ENCODE peak calls at places on chromosome 20, in eight cellular contexts. One of them, this sample, is unnamed.

GRCh38 chr20:14687317-14687716 is 349.9 kb upstream of the FLRT3 start:
- DNase-seq in cardiac fibroblast: no peak
- DNase-seq in stimulated activated CD4-positive, alpha-beta T cell treated with anti-CD3 and anti-CD28 coated beads, Interleukin-15, amount 100 ng/mL, for 24 hours: no peak
- DNase-seq in GDM1: no peak
- DNase-seq in Panc1: no peak
- DNase-seq in anterior cingulate cortex: no peak
- DNase-seq in stimulated activated naive CD8-positive, alpha-beta T cell treated with anti-CD3 and anti-CD28 coated beads, Interleukin-15, Interleukin-2, amounts not matched to agents 100 U/mL and 50 U/mL, for 24 hours: no peak
- DNase-seq in left cardiac atrium: no peak
- DNase-seq in this sample: no peak

GRCh38 chr20:11935754-11936551 is 18.3 kb downstream of the BTBD3 start:
- DNase-seq in Panc1: no peak
- DNase-seq in cardiac fibroblast: no peak
- DNase-seq in stimulated activated naive CD8-positive, alpha-beta T cell treated with anti-CD3 and anti-CD28 coated beads, Interleukin-15, Interleukin-2, amounts not matched to agents 100 U/mL and 50 U/mL, for 24 hours: no peak
- DNase-seq in stimulated activated CD4-positive, alpha-beta T cell treated with anti-CD3 and anti-CD28 coated beads, Interleukin-15, amount 100 ng/mL, for 24 hours: no peak
- DNase-seq in left cardiac atrium: no peak
- DNase-seq in anterior cingulate cortex: no peak
- DNase-seq in GDM1: no peak
- DNase-seq in this sample: no peak

GRCh38 chr20:50111120-50111828 is 1.7 kb downstream of the UBE2V1 start:
- DNase-seq in anterior cingulate cortex: no peak
- DNase-seq in GDM1: no peak
- DNase-seq in cardiac fibroblast: peak
- DNase-seq in stimulated activated naive CD8-positive, alpha-beta T cell treated with anti-CD3 and anti-CD28 coated beads, Interleukin-15, Interleukin-2, amounts not matched to agents 100 U/mL and 50 U/mL, for 24 hours: peak
- DNase-seq in left cardiac atrium: no peak
- DNase-seq in stimulated activated CD4-positive, alpha-beta T cell treated with anti-CD3 and anti-CD28 coated beads, Interleukin-15, amount 100 ng/mL, for 24 hours: peak
- DNase-seq in Panc1: no peak
- DNase-seq in this sample: no peak

GRCh38 chr20:37357481-37358365 is 11.8 kb downstream of the SRC start:
- DNase-seq in left cardiac atrium: no peak
- DNase-seq in stimulated activated naive CD8-positive, alpha-beta T cell treated with anti-CD3 and anti-CD28 coated beads, Interleukin-15, Interleukin-2, amounts not matched to agents 100 U/mL and 50 U/mL, for 24 hours: no peak
- DNase-seq in anterior cingulate cortex: no peak
- DNase-seq in GDM1: peak
- DNase-seq in Panc1: no peak
- DNase-seq in cardiac fibroblast: no peak
- DNase-seq in stimulated activated CD4-positive, alpha-beta T cell treated with anti-CD3 and anti-CD28 coated beads, Interleukin-15, amount 100 ng/mL, for 24 hours: no peak
- DNase-seq in this sample: no peak

GRCh38 chr20:58161192-58161591 is 67.3 kb downstream of the ANKRD60 start:
- DNase-seq in Panc1: no peak
- DNase-seq in left cardiac atrium: no peak
- DNase-seq in stimulated activated CD4-positive, alpha-beta T cell treated with anti-CD3 and anti-CD28 coated beads, Interleukin-15, amount 100 ng/mL, for 24 hours: no peak
- DNase-seq in stimulated activated naive CD8-positive, alpha-beta T cell treated with anti-CD3 and anti-CD28 coated beads, Interleukin-15, Interleukin-2, amounts not matched to agents 100 U/mL and 50 U/mL, for 24 hours: no peak
- DNase-seq in cardiac fibroblast: no peak
- DNase-seq in GDM1: no peak
- DNase-seq in anterior cingulate cortex: no peak
- DNase-seq in this sample: no peak

GRCh38 chr20:25015986-25016385 is 23.4 kb upstream of the APMAP start:
- DNase-seq in GDM1: no peak
- DNase-seq in stimulated activated CD4-positive, alpha-beta T cell treated with anti-CD3 and anti-CD28 coated beads, Interleukin-15, amount 100 ng/mL, for 24 hours: no peak
- DNase-seq in left cardiac atrium: peak
- DNase-seq in cardiac fibroblast: no peak
- DNase-seq in anterior cingulate cortex: no peak
- DNase-seq in stimulated activated naive CD8-positive, alpha-beta T cell treated with anti-CD3 and anti-CD28 coated beads, Interleukin-15, Interleukin-2, amounts not matched to agents 100 U/mL and 50 U/mL, for 24 hours: no peak
- DNase-seq in Panc1: no peak
- DNase-seq in this sample: peak

GRCh38 chr20:37345339-37346231 is at the start of gene SRC:
- DNase-seq in GDM1: no peak
- DNase-seq in left cardiac atrium: peak
- DNase-seq in stimulated activated CD4-positive, alpha-beta T cell treated with anti-CD3 and anti-CD28 coated beads, Interleukin-15, amount 100 ng/mL, for 24 hours: peak
- DNase-seq in anterior cingulate cortex: peak
- DNase-seq in Panc1: no peak
- DNase-seq in cardiac fibroblast: peak
- DNase-seq in stimulated activated naive CD8-positive, alpha-beta T cell treated with anti-CD3 and anti-CD28 coated beads, Interleukin-15, Interleukin-2, amounts not matched to agents 100 U/mL and 50 U/mL, for 24 hours: peak
- DNase-seq in this sample: peak

GRCh38 chr20:59173938-59174496 is 10.4 kb downstream of the ZNF831 start:
- DNase-seq in GDM1: no peak
- DNase-seq in anterior cingulate cortex: no peak
- DNase-seq in Panc1: no peak
- DNase-seq in cardiac fibroblast: no peak
- DNase-seq in left cardiac atrium: no peak
- DNase-seq in stimulated activated CD4-positive, alpha-beta T cell treated with anti-CD3 and anti-CD28 coated beads, Interleukin-15, amount 100 ng/mL, for 24 hours: no peak
- DNase-seq in stimulated activated naive CD8-positive, alpha-beta T cell treated with anti-CD3 and anti-CD28 coated beads, Interleukin-15, Interleukin-2, amounts not matched to agents 100 U/mL and 50 U/mL, for 24 hours: no peak
- DNase-seq in this sample: no peak

GRCh38 chr20:62237772-62238568 is at the start of gene OSBPL2:
- DNase-seq in cardiac fibroblast: peak
- DNase-seq in anterior cingulate cortex: peak
- DNase-seq in left cardiac atrium: peak
- DNase-seq in Panc1: peak
- DNase-seq in stimulated activated naive CD8-positive, alpha-beta T cell treated with anti-CD3 and anti-CD28 coated beads, Interleukin-15, Interleukin-2, amounts not matched to agents 100 U/mL and 50 U/mL, for 24 hours: peak
- DNase-seq in GDM1: peak
- DNase-seq in stimulated activated CD4-positive, alpha-beta T cell treated with anti-CD3 and anti-CD28 coated beads, Interleukin-15, amount 100 ng/mL, for 24 hours: peak
- DNase-seq in this sample: peak

GRCh38 chr20:56411759-56412472 is at the start of gene CASS4:
- DNase-seq in left cardiac atrium: peak
- DNase-seq in GDM1: peak
- DNase-seq in Panc1: no peak
- DNase-seq in stimulated activated CD4-positive, alpha-beta T cell treated with anti-CD3 and anti-CD28 coated beads, Interleukin-15, amount 100 ng/mL, for 24 hours: no peak
- DNase-seq in cardiac fibroblast: peak
- DNase-seq in anterior cingulate cortex: no peak
- DNase-seq in stimulated activated naive CD8-positive, alpha-beta T cell treated with anti-CD3 and anti-CD28 coated beads, Interleukin-15, Interleukin-2, amounts not matched to agents 100 U/mL and 50 U/mL, for 24 hours: peak
- DNase-seq in this sample: no peak

GRCh38 chr20:63097336-63097831 is 90.6 kb upstream of the BHLHE23 start:
- DNase-seq in Panc1: no peak
- DNase-seq in stimulated activated naive CD8-positive, alpha-beta T cell treated with anti-CD3 and anti-CD28 coated beads, Interleukin-15, Interleukin-2, amounts not matched to agents 100 U/mL and 50 U/mL, for 24 hours: no peak
- DNase-seq in stimulated activated CD4-positive, alpha-beta T cell treated with anti-CD3 and anti-CD28 coated beads, Interleukin-15, amount 100 ng/mL, for 24 hours: no peak
- DNase-seq in cardiac fibroblast: no peak
- DNase-seq in anterior cingulate cortex: no peak
- DNase-seq in GDM1: no peak
- DNase-seq in left cardiac atrium: peak
- DNase-seq in this sample: peak

GRCh38 chr20:33000802-33001466 is 3.3 kb downstream of the SUN5 start:
- DNase-seq in cardiac fibroblast: no peak
- DNase-seq in stimulated activated naive CD8-positive, alpha-beta T cell treated with anti-CD3 and anti-CD28 coated beads, Interleukin-15, Interleukin-2, amounts not matched to agents 100 U/mL and 50 U/mL, for 24 hours: no peak
- DNase-seq in GDM1: no peak
- DNase-seq in anterior cingulate cortex: no peak
- DNase-seq in left cardiac atrium: no peak
- DNase-seq in stimulated activated CD4-positive, alpha-beta T cell treated with anti-CD3 and anti-CD28 coated beads, Interleukin-15, amount 100 ng/mL, for 24 hours: no peak
- DNase-seq in Panc1: no peak
- DNase-seq in this sample: no peak

GRCh38 chr20:33666293-33667244 is at the start of gene ACTL10:
- DNase-seq in GDM1: peak
- DNase-seq in stimulated activated naive CD8-positive, alpha-beta T cell treated with anti-CD3 and anti-CD28 coated beads, Interleukin-15, Interleukin-2, amounts not matched to agents 100 U/mL and 50 U/mL, for 24 hours: peak
- DNase-seq in left cardiac atrium: peak
- DNase-seq in anterior cingulate cortex: peak
- DNase-seq in Panc1: no peak
- DNase-seq in stimulated activated CD4-positive, alpha-beta T cell treated with anti-CD3 and anti-CD28 coated beads, Interleukin-15, amount 100 ng/mL, for 24 hours: peak
- DNase-seq in cardiac fibroblast: peak
- DNase-seq in this sample: peak

GRCh38 chr20:43846516-43846905 is 68.1 kb upstream of the TOX2 start:
- DNase-seq in GDM1: no peak
- DNase-seq in Panc1: no peak
- DNase-seq in stimulated activated naive CD8-positive, alpha-beta T cell treated with anti-CD3 and anti-CD28 coated beads, Interleukin-15, Interleukin-2, amounts not matched to agents 100 U/mL and 50 U/mL, for 24 hours: no peak
- DNase-seq in left cardiac atrium: no peak
- DNase-seq in stimulated activated CD4-positive, alpha-beta T cell treated with anti-CD3 and anti-CD28 coated beads, Interleukin-15, amount 100 ng/mL, for 24 hours: no peak
- DNase-seq in cardiac fibroblast: no peak
- DNase-seq in anterior cingulate cortex: no peak
- DNase-seq in this sample: no peak

GRCh38 chr20:59945175-59945574 is 5.0 kb downstream of the FAM217B start:
- DNase-seq in left cardiac atrium: no peak
- DNase-seq in anterior cingulate cortex: no peak
- DNase-seq in stimulated activated naive CD8-positive, alpha-beta T cell treated with anti-CD3 and anti-CD28 coated beads, Interleukin-15, Interleukin-2, amounts not matched to agents 100 U/mL and 50 U/mL, for 24 hours: no peak
- DNase-seq in cardiac fibroblast: peak
- DNase-seq in Panc1: no peak
- DNase-seq in stimulated activated CD4-positive, alpha-beta T cell treated with anti-CD3 and anti-CD28 coated beads, Interleukin-15, amount 100 ng/mL, for 24 hours: no peak
- DNase-seq in GDM1: no peak
- DNase-seq in this sample: no peak

GRCh38 chr20:17615645-17616479 is 46.0 kb downstream of the DSTN start:
- DNase-seq in anterior cingulate cortex: no peak
- DNase-seq in Panc1: no peak
- DNase-seq in GDM1: no peak
- DNase-seq in left cardiac atrium: no peak
- DNase-seq in stimulated activated CD4-positive, alpha-beta T cell treated with anti-CD3 and anti-CD28 coated beads, Interleukin-15, amount 100 ng/mL, for 24 hours: no peak
- DNase-seq in cardiac fibroblast: no peak
- DNase-seq in stimulated activated naive CD8-positive, alpha-beta T cell treated with anti-CD3 and anti-CD28 coated beads, Interleukin-15, Interleukin-2, amounts not matched to agents 100 U/mL and 50 U/mL, for 24 hours: no peak
- DNase-seq in this sample: peak

GRCh38 chr20:19433371-19434316 is 221.2 kb downstream of the SLC24A3 start:
- DNase-seq in Panc1: no peak
- DNase-seq in stimulated activated CD4-positive, alpha-beta T cell treated with anti-CD3 and anti-CD28 coated beads, Interleukin-15, amount 100 ng/mL, for 24 hours: no peak
- DNase-seq in stimulated activated naive CD8-positive, alpha-beta T cell treated with anti-CD3 and anti-CD28 coated beads, Interleukin-15, Interleukin-2, amounts not matched to agents 100 U/mL and 50 U/mL, for 24 hours: no peak
- DNase-seq in GDM1: no peak
- DNase-seq in cardiac fibroblast: peak
- DNase-seq in left cardiac atrium: no peak
- DNase-seq in anterior cingulate cortex: no peak
- DNase-seq in this sample: no peak

GRCh38 chr20:38091447-38092216 is 58.1 kb downstream of the RPRD1B start:
- DNase-seq in GDM1: no peak
- DNase-seq in Panc1: no peak
- DNase-seq in stimulated activated naive CD8-positive, alpha-beta T cell treated with anti-CD3 and anti-CD28 coated beads, Interleukin-15, Interleukin-2, amounts not matched to agents 100 U/mL and 50 U/mL, for 24 hours: no peak
- DNase-seq in cardiac fibroblast: no peak
- DNase-seq in stimulated activated CD4-positive, alpha-beta T cell treated with anti-CD3 and anti-CD28 coated beads, Interleukin-15, amount 100 ng/mL, for 24 hours: no peak
- DNase-seq in anterior cingulate cortex: no peak
- DNase-seq in left cardiac atrium: no peak
- DNase-seq in this sample: peak

GRCh38 chr20:43662943-43663655 is 3.8 kb upstream of the MYBL2 start:
- DNase-seq in stimulated activated CD4-positive, alpha-beta T cell treated with anti-CD3 and anti-CD28 coated beads, Interleukin-15, amount 100 ng/mL, for 24 hours: no peak
- DNase-seq in anterior cingulate cortex: no peak
- DNase-seq in Panc1: no peak
- DNase-seq in GDM1: no peak
- DNase-seq in stimulated activated naive CD8-positive, alpha-beta T cell treated with anti-CD3 and anti-CD28 coated beads, Interleukin-15, Interleukin-2, amounts not matched to agents 100 U/mL and 50 U/mL, for 24 hours: no peak
- DNase-seq in left cardiac atrium: no peak
- DNase-seq in cardiac fibroblast: no peak
- DNase-seq in this sample: peak

GRCh38 chr20:40706977-40707582 is 18.0 kb upstream of the MAFB start:
- DNase-seq in cardiac fibroblast: no peak
- DNase-seq in left cardiac atrium: no peak
- DNase-seq in stimulated activated naive CD8-positive, alpha-beta T cell treated with anti-CD3 and anti-CD28 coated beads, Interleukin-15, Interleukin-2, amounts not matched to agents 100 U/mL and 50 U/mL, for 24 hours: no peak
- DNase-seq in Panc1: no peak
- DNase-seq in anterior cingulate cortex: no peak
- DNase-seq in GDM1: no peak
- DNase-seq in stimulated activated CD4-positive, alpha-beta T cell treated with anti-CD3 and anti-CD28 coated beads, Interleukin-15, amount 100 ng/mL, for 24 hours: no peak
- DNase-seq in this sample: no peak

GRCh38 chr20:48729538-48729937 is 98.3 kb downstream of the PREX1 start:
- DNase-seq in left cardiac atrium: no peak
- DNase-seq in Panc1: no peak
- DNase-seq in stimulated activated CD4-positive, alpha-beta T cell treated with anti-CD3 and anti-CD28 coated beads, Interleukin-15, amount 100 ng/mL, for 24 hours: no peak
- DNase-seq in anterior cingulate cortex: no peak
- DNase-seq in stimulated activated naive CD8-positive, alpha-beta T cell treated with anti-CD3 and anti-CD28 coated beads, Interleukin-15, Interleukin-2, amounts not matched to agents 100 U/mL and 50 U/mL, for 24 hours: no peak
- DNase-seq in GDM1: no peak
- DNase-seq in cardiac fibroblast: no peak
- DNase-seq in this sample: no peak

GRCh38 chr20:10240655-10241054 is 22.0 kb downstream of the SNAP25 start:
- DNase-seq in cardiac fibroblast: no peak
- DNase-seq in GDM1: no peak
- DNase-seq in stimulated activated CD4-positive, alpha-beta T cell treated with anti-CD3 and anti-CD28 coated beads, Interleukin-15, amount 100 ng/mL, for 24 hours: no peak
- DNase-seq in stimulated activated naive CD8-positive, alpha-beta T cell treated with anti-CD3 and anti-CD28 coated beads, Interleukin-15, Interleukin-2, amounts not matched to agents 100 U/mL and 50 U/mL, for 24 hours: no peak
- DNase-seq in anterior cingulate cortex: no peak
- DNase-seq in left cardiac atrium: no peak
- DNase-seq in Panc1: no peak
- DNase-seq in this sample: no peak

GRCh38 chr20:36856691-36857635 is 19.0 kb upstream of the TLDC2 start:
- DNase-seq in left cardiac atrium: no peak
- DNase-seq in stimulated activated CD4-positive, alpha-beta T cell treated with anti-CD3 and anti-CD28 coated beads, Interleukin-15, amount 100 ng/mL, for 24 hours: peak
- DNase-seq in stimulated activated naive CD8-positive, alpha-beta T cell treated with anti-CD3 and anti-CD28 coated beads, Interleukin-15, Interleukin-2, amounts not matched to agents 100 U/mL and 50 U/mL, for 24 hours: peak
- DNase-seq in cardiac fibroblast: peak
- DNase-seq in GDM1: peak
- DNase-seq in anterior cingulate cortex: no peak
- DNase-seq in Panc1: no peak
- DNase-seq in this sample: no peak

GRCh38 chr20:45372646-45373352 is 5.3 kb downstream of the TP53TG5 start:
- DNase-seq in left cardiac atrium: peak
- DNase-seq in Panc1: no peak
- DNase-seq in stimulated activated naive CD8-positive, alpha-beta T cell treated with anti-CD3 and anti-CD28 coated beads, Interleukin-15, Interleukin-2, amounts not matched to agents 100 U/mL and 50 U/mL, for 24 hours: no peak
- DNase-seq in GDM1: no peak
- DNase-seq in anterior cingulate cortex: peak
- DNase-seq in cardiac fibroblast: no peak
- DNase-seq in stimulated activated CD4-positive, alpha-beta T cell treated with anti-CD3 and anti-CD28 coated beads, Interleukin-15, amount 100 ng/mL, for 24 hours: no peak
- DNase-seq in this sample: no peak

GRCh38 chr20:53934421-53935352 is 135.7 kb downstream of the BCAS1 start:
- DNase-seq in GDM1: peak
- DNase-seq in stimulated activated naive CD8-positive, alpha-beta T cell treated with anti-CD3 and anti-CD28 coated beads, Interleukin-15, Interleukin-2, amounts not matched to agents 100 U/mL and 50 U/mL, for 24 hours: peak
- DNase-seq in cardiac fibroblast: peak
- DNase-seq in Panc1: no peak
- DNase-seq in stimulated activated CD4-positive, alpha-beta T cell treated with anti-CD3 and anti-CD28 coated beads, Interleukin-15, amount 100 ng/mL, for 24 hours: peak
- DNase-seq in left cardiac atrium: peak
- DNase-seq in anterior cingulate cortex: no peak
- DNase-seq in this sample: no peak

GRCh38 chr20:16098890-16099639 is 474.2 kb downstream of the KIF16B start:
- DNase-seq in stimulated activated naive CD8-positive, alpha-beta T cell treated with anti-CD3 and anti-CD28 coated beads, Interleukin-15, Interleukin-2, amounts not matched to agents 100 U/mL and 50 U/mL, for 24 hours: no peak
- DNase-seq in anterior cingulate cortex: no peak
- DNase-seq in GDM1: no peak
- DNase-seq in left cardiac atrium: no peak
- DNase-seq in cardiac fibroblast: no peak
- DNase-seq in stimulated activated CD4-positive, alpha-beta T cell treated with anti-CD3 and anti-CD28 coated beads, Interleukin-15, amount 100 ng/mL, for 24 hours: no peak
- DNase-seq in Panc1: no peak
- DNase-seq in this sample: no peak

GRCh38 chr20:15992564-15992963 is 580.7 kb downstream of the KIF16B start:
- DNase-seq in left cardiac atrium: no peak
- DNase-seq in GDM1: no peak
- DNase-seq in stimulated activated CD4-positive, alpha-beta T cell treated with anti-CD3 and anti-CD28 coated beads, Interleukin-15, amount 100 ng/mL, for 24 hours: no peak
- DNase-seq in stimulated activated naive CD8-positive, alpha-beta T cell treated with anti-CD3 and anti-CD28 coated beads, Interleukin-15, Interleukin-2, amounts not matched to agents 100 U/mL and 50 U/mL, for 24 hours: no peak
- DNase-seq in anterior cingulate cortex: no peak
- DNase-seq in cardiac fibroblast: no peak
- DNase-seq in Panc1: no peak
- DNase-seq in this sample: no peak

GRCh38 chr20:37245671-37246237 is 15.9 kb downstream of the GHRH start:
- DNase-seq in Panc1: no peak
- DNase-seq in GDM1: no peak
- DNase-seq in left cardiac atrium: no peak
- DNase-seq in stimulated activated CD4-positive, alpha-beta T cell treated with anti-CD3 and anti-CD28 coated beads, Interleukin-15, amount 100 ng/mL, for 24 hours: no peak
- DNase-seq in anterior cingulate cortex: no peak
- DNase-seq in stimulated activated naive CD8-positive, alpha-beta T cell treated with anti-CD3 and anti-CD28 coated beads, Interleukin-15, Interleukin-2, amounts not matched to agents 100 U/mL and 50 U/mL, for 24 hours: no peak
- DNase-seq in cardiac fibroblast: no peak
- DNase-seq in this sample: no peak

This sample was measured in transverse colon.